ENCODE peak calls at places on chromosomes 16 and 17, in five cellular contexts. One of them, this sample, is unnamed.

GRCh38 chr17:45234641-45235040 is 13.0 kb downstream of the FMNL1 start:
- DNase-seq in cardiac fibroblast: no peak
- DNase-seq in tibial artery: no peak
- DNase-seq in MM.1S: no peak
- DNase-seq in H7: peak; percentile 94
- DNase-seq in this sample: no peak

GRCh38 chr17:79027925-79028491 is 4.0 kb downstream of the C1QTNF1 start:
- DNase-seq in cardiac fibroblast: peak; percentile 93
- DNase-seq in tibial artery: peak; percentile 92
- DNase-seq in MM.1S: no peak
- DNase-seq in H7: peak; percentile 37
- DNase-seq in this sample: peak; percentile 67

GRCh38 chr17:59357219-59357699 is 25.8 kb downstream of the YPEL2 start:
- DNase-seq in cardiac fibroblast: peak; percentile 48
- DNase-seq in tibial artery: no peak
- DNase-seq in MM.1S: no peak
- DNase-seq in H7: no peak
- DNase-seq in this sample: no peak

GRCh38 chr17:42405076-42405475 is 16.8 kb upstream of the STAT3 start:
- DNase-seq in cardiac fibroblast: no peak
- DNase-seq in tibial artery: no peak
- DNase-seq in MM.1S: no peak
- DNase-seq in H7: no peak
- DNase-seq in this sample: no peak

GRCh38 chr16:49327466-49327865 is 45.8 kb upstream of the CBLN1 start:
- DNase-seq in cardiac fibroblast: no peak
- DNase-seq in tibial artery: no peak
- DNase-seq in MM.1S: no peak
- DNase-seq in H7: no peak
- DNase-seq in this sample: no peak

GRCh38 chr16:85902366-85903155 is 3.6 kb downstream of the IRF8 start:
- DNase-seq in cardiac fibroblast: no peak
- DNase-seq in tibial artery: no peak
- DNase-seq in MM.1S: peak; percentile 93
- DNase-seq in H7: peak; percentile 65
- DNase-seq in this sample: no peak

GRCh38 chr16:87850009-87851006 is 19.0 kb downstream of the SLC7A5 start:
- DNase-seq in cardiac fibroblast: peak; percentile 58
- DNase-seq in tibial artery: peak; percentile 81
- DNase-seq in MM.1S: no peak
- DNase-seq in H7: peak; percentile 97
- DNase-seq in this sample: peak; percentile 59

GRCh38 chr16:20271893-20272292 is 55.4 kb downstream of the GP2 start:
- DNase-seq in cardiac fibroblast: no peak
- DNase-seq in tibial artery: no peak
- DNase-seq in MM.1S: peak; percentile 10
- DNase-seq in H7: no peak
- DNase-seq in this sample: no peak

GRCh38 chr17:29697371-29697770 is 74.7 kb upstream of the CORO6 start:
- DNase-seq in cardiac fibroblast: no peak
- DNase-seq in tibial artery: no peak
- DNase-seq in MM.1S: no peak
- DNase-seq in H7: no peak
- DNase-seq in this sample: no peak

GRCh38 chr17:74190154-74190553 is 13.3 kb upstream of the RPL38 start:
- DNase-seq in cardiac fibroblast: peak; percentile 69
- DNase-seq in tibial artery: no peak
- DNase-seq in MM.1S: peak; percentile 40
- DNase-seq in H7: peak; percentile 82
- DNase-seq in this sample: peak; percentile 65

GRCh38 chr17:14198013-14198412 is 38.6 kb downstream of the CDRT15 start:
- DNase-seq in cardiac fibroblast: no peak
- DNase-seq in tibial artery: no peak
- DNase-seq in MM.1S: no peak
- DNase-seq in H7: peak; percentile 39
- DNase-seq in this sample: peak; percentile 6

GRCh38 chr17:40148527-40148926 is 8.2 kb downstream of the CASC3 start:
- DNase-seq in cardiac fibroblast: no peak
- DNase-seq in tibial artery: no peak
- DNase-seq in MM.1S: no peak
- DNase-seq in H7: no peak
- DNase-seq in this sample: no peak

GRCh38 chr16:2499890-2500633 is 13.7 kb upstream of the ATP6V0C start:
- DNase-seq in cardiac fibroblast: no peak
- DNase-seq in tibial artery: no peak
- DNase-seq in MM.1S: no peak
- DNase-seq in H7: no peak
- DNase-seq in this sample: no peak

GRCh38 chr16:78461087-78461486 is 361.6 kb downstream of the WWOX start:
- DNase-seq in cardiac fibroblast: no peak
- DNase-seq in tibial artery: no peak
- DNase-seq in MM.1S: no peak
- DNase-seq in H7: no peak
- DNase-seq in this sample: no peak

GRCh38 chr16:81634380-81635121 is 144.5 kb upstream of the PLCG2 start:
- DNase-seq in cardiac fibroblast: peak; percentile 22
- DNase-seq in tibial artery: no peak
- DNase-seq in MM.1S: no peak
- DNase-seq in H7: no peak
- DNase-seq in this sample: peak; percentile 64

GRCh38 chr16:75305364-75306101 is 54.1 kb upstream of the BCAR1 start:
- DNase-seq in cardiac fibroblast: peak; percentile 99
- DNase-seq in tibial artery: peak; percentile 90
- DNase-seq in MM.1S: no peak
- DNase-seq in H7: no peak
- DNase-seq in this sample: peak; percentile 100

GRCh38 chr17:75619506-75620431 is 13.5 kb upstream of the SMIM5 start:
- DNase-seq in cardiac fibroblast: peak; percentile 43
- DNase-seq in tibial artery: no peak
- DNase-seq in MM.1S: peak; percentile 30
- DNase-seq in H7: peak; percentile 95
- DNase-seq in this sample: peak; percentile 25

GRCh38 chr17:44362479-44362963 is 1.1 kb downstream of the FAM171A2 start:
- DNase-seq in cardiac fibroblast: no peak
- DNase-seq in tibial artery: peak; percentile 62
- DNase-seq in MM.1S: no peak
- DNase-seq in H7: peak; percentile 81
- DNase-seq in this sample: no peak

GRCh38 chr16:1158456-1159324 is 5.8 kb downstream of the CACNA1H start:
- DNase-seq in cardiac fibroblast: peak; percentile 19
- DNase-seq in tibial artery: peak; percentile 95
- DNase-seq in MM.1S: no peak
- DNase-seq in H7: peak; percentile 72
- DNase-seq in this sample: peak; percentile 38

GRCh38 chr16:85615014-85615851 is 2.1 kb downstream of the GSE1 start:
- DNase-seq in cardiac fibroblast: no peak
- DNase-seq in tibial artery: peak; percentile 77
- DNase-seq in MM.1S: no peak
- DNase-seq in H7: peak; percentile 85
- DNase-seq in this sample: no peak

GRCh38 chr17:5434984-5435383 is 4.0 kb downstream of the C1QBP start:
- DNase-seq in cardiac fibroblast: no peak
- DNase-seq in tibial artery: no peak
- DNase-seq in MM.1S: no peak
- DNase-seq in H7: no peak
- DNase-seq in this sample: no peak

GRCh38 chr17:5424909-5425308 is 4.9 kb downstream of the RPAIN start:
- DNase-seq in cardiac fibroblast: no peak
- DNase-seq in tibial artery: no peak
- DNase-seq in MM.1S: no peak
- DNase-seq in H7: no peak
- DNase-seq in this sample: peak; percentile 68

GRCh38 chr17:5431929-5432556 is 6.9 kb downstream of the C1QBP start:
- DNase-seq in cardiac fibroblast: no peak
- DNase-seq in tibial artery: no peak
- DNase-seq in MM.1S: no peak
- DNase-seq in H7: no peak
- DNase-seq in this sample: no peak

GRCh38 chr17:5425826-5426225 is 5.8 kb downstream of the RPAIN start:
- DNase-seq in cardiac fibroblast: no peak
- DNase-seq in tibial artery: no peak
- DNase-seq in MM.1S: no peak
- DNase-seq in H7: no peak
- DNase-seq in this sample: no peak

GRCh38 chr17:5430413-5430999 is 8.4 kb downstream of the C1QBP start:
- DNase-seq in cardiac fibroblast: no peak
- DNase-seq in tibial artery: no peak
- DNase-seq in MM.1S: no peak
- DNase-seq in H7: no peak
- DNase-seq in this sample: no peak
- H3K4me3 ChIP-seq in cardiac fibroblast: no peak overlapping the region
- H3K4me3 ChIP-seq in tibial artery: no peak overlapping the region
- H3K4me3 ChIP-seq in MM.1S: no peak overlapping the region
- H3K4me3 ChIP-seq in H7: no peak overlapping the region
- H3K4me3 ChIP-seq in this sample: no peak overlapping the region

GRCh38 chr16:50804290-50804907 is 62.5 kb downstream of the CYLD start:
- DNase-seq in cardiac fibroblast: no peak
- DNase-seq in tibial artery: no peak
- DNase-seq in MM.1S: no peak
- DNase-seq in H7: no peak
- DNase-seq in this sample: no peak

GRCh38 chr16:50808929-50809538 is 67.1 kb downstream of the CYLD start:
- DNase-seq in cardiac fibroblast: no peak
- DNase-seq in tibial artery: no peak
- DNase-seq in MM.1S: no peak
- DNase-seq in H7: no peak
- DNase-seq in this sample: no peak

GRCh38 chr16:50802958-50803357 is 61.1 kb downstream of the CYLD start:
- DNase-seq in cardiac fibroblast: no peak
- DNase-seq in tibial artery: no peak
- DNase-seq in MM.1S: no peak
- DNase-seq in H7: no peak
- DNase-seq in this sample: no peak

GRCh38 chr16:50809561-50809960 is 67.7 kb downstream of the CYLD start:
- DNase-seq in cardiac fibroblast: no peak
- DNase-seq in tibial artery: no peak
- DNase-seq in MM.1S: no peak
- DNase-seq in H7: no peak
- DNase-seq in this sample: no peak

DNA sequence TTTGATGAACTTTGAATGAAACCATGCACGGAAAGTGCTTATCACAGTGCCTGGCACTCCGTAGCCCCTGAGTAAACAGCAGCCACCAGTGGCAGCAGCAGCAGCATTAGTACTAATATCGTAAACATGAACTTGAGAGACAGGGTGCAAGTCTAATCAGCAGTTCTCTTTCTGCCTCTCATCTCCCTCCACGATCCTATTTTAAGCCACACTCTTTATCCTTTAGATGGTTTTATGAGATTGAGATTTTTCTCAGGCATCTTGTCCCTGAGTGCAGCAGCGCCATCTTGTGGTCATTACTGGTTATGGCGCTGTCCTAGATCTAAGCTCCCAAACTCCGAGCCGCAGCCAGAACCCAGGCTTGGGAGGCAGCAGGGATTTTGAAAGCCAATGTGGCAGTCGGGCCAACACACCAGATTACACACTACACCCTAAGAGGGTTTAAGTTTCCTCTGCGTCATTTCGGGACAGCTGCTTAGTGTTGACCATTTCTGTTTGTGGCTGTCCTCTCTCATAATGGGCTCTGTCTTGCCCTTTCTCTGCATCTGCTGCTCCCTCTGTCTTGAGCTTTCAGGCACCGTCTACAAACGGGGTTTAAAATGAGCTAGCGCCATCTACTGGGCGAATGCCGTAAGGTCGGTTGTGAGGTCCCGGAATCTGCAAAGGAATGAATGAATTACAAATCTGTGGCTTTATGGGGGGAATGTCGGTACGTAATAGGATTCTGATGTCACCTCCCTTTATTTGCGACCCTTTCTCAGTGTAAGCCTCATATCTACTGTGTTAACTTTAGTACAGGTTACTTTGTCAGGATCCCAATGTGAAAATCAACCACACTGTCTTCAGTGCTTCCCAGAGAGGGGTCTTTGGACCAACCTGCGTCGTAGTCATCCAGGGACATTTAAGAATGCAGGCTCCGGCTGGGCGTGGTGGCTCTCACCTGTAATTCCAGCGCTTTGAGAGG is 64.5 kb downstream of the CYLD start:
- DNase-seq in cardiac fibroblast: peak; percentile 92
- DNase-seq in tibial artery: peak; percentile 89
- DNase-seq in MM.1S: peak; percentile 88
- DNase-seq in H7: peak; percentile 73
- DNase-seq in this sample: peak; percentile 93
- H3K4me3 ChIP-seq in cardiac fibroblast: peak overlapping the region; percentile 14
- H3K4me3 ChIP-seq in tibial artery: peak overlapping the region; percentile 32
- H3K4me3 ChIP-seq in MM.1S: peak overlapping the region; percentile 41
- H3K4me3 ChIP-seq in H7: peak overlapping the region; percentile 34
- H3K4me3 ChIP-seq in this sample: peak overlapping the region; percentile 57

DNA sequence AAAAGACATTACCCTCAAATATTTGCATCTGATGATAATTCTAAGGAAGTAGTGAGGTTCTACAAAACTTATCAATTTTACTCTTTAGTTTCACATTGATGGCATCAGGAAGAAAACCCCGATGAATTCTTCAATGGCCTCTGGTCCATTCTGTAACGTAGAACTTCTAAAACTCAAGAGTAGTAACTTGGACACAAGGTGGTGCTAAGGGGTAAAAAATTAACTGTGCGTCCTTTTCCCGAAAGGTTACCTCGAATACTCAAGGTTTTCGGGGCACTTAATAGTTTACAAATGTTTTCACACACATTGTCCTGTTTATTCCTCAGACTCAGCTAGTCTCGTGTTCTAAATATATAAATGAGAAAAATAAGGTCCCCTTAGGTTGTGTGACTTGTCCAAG is 517.3 kb upstream of the ZFHX3 start:
- DNase-seq in cardiac fibroblast: no peak
- DNase-seq in tibial artery: no peak
- DNase-seq in MM.1S: no peak
- DNase-seq in H7: peak; percentile 38
- DNase-seq in this sample: peak; percentile 10
- H3K4me3 ChIP-seq in cardiac fibroblast: no peak overlapping the region
- H3K4me3 ChIP-seq in tibial artery: no peak overlapping the region
- H3K4me3 ChIP-seq in MM.1S: no peak overlapping the region
- H3K4me3 ChIP-seq in H7: no peak overlapping the region
- H3K4me3 ChIP-seq in this sample: no peak overlapping the region

GRCh38 chr17:48162305-48162934 is 54.9 kb downstream of the SNX11 start:
- DNase-seq in cardiac fibroblast: no peak
- DNase-seq in tibial artery: no peak
- DNase-seq in MM.1S: no peak
- DNase-seq in H7: no peak
- DNase-seq in this sample: no peak
- H3K4me3 ChIP-seq in cardiac fibroblast: no peak overlapping the region
- H3K4me3 ChIP-seq in tibial artery: no peak overlapping the region
- H3K4me3 ChIP-seq in MM.1S: no peak overlapping the region
- H3K4me3 ChIP-seq in H7: no peak overlapping the region
- H3K4me3 ChIP-seq in this sample: no peak overlapping the region